ENCODE peak calls at places on chromosomes 16 and 17, in four cellular contexts. K, A, W and O are unnamed samples.

GRCh38 chr16:63614421-63614820 is 1507.4 kb downstream of the CDH11 start:
- DNase-seq in K (no peak), A (no peak), W (no peak), O (no peak)

GRCh38 chr17:60134396-60135159 is 15.2 kb upstream of the CA4 start:
- DNase-seq in K (no peak), A (peak), W (no peak), O (no peak)

GRCh38 chr16:23700509-23700908 is 12.5 kb downstream of the ERN2 start:
- DNase-seq in K (no peak), A (no peak), W (no peak), O (no peak)

GRCh38 chr17:44326867-44327444 is 2.3 kb upstream of the SLC25A39 start:
- DNase-seq in K (peak), A (peak), W (peak), O (peak)

GRCh38 chr17:7744416-7744815 is 26.9 kb downstream of the DNAH2 start:
- DNase-seq in K (no peak), A (peak), W (no peak), O (no peak)

GRCh38 chr17:77322534-77323412 is 182.0 kb downstream of the SEC14L1 start:
- DNase-seq in K (peak), A (peak), W (peak), O (peak)

GRCh38 chr16:9077001-9077809 is 14.2 kb upstream of the HAPSTR1 start:
- DNase-seq in K (no peak), A (peak), W (no peak), O (no peak)

GRCh38 chr17:31309525-31309924 is 4.3 kb downstream of the EVI2B start:
- DNase-seq in K (no peak), A (no peak), W (no peak), O (no peak)

GRCh38 chr17:14299261-14300093 is 1.4 kb upstream of the HS3ST3B1 start:
- DNase-seq in K (peak), A (peak), W (peak), O (no peak)

GRCh38 chr17:69637399-69638165 is 223.1 kb downstream of the MAP2K6 start:
- DNase-seq in K (no peak), A (no peak), W (no peak), O (no peak)

GRCh38 chr16:56388209-56388608 is 37.1 kb downstream of the AMFR start:
- DNase-seq in K (no peak), A (no peak), W (no peak), O (no peak)

GRCh38 chr16:80586476-80586875 is 45.7 kb downstream of the DYNLRB2 start:
- DNase-seq in K (no peak), A (no peak), W (no peak), O (no peak)

GRCh38 chr17:73566905-73567782 is 77.1 kb downstream of the SDK2 start:
- DNase-seq in K (no peak), A (no peak), W (no peak), O (no peak)

GRCh38 chr17:27573971-27574525 is 56.9 kb upstream of the LGALS9 start:
- DNase-seq in K (no peak), A (peak), W (no peak), O (no peak)

GRCh38 chr16:89808453-89808939 is 8.0 kb downstream of the FANCA start:
- DNase-seq in K (no peak), A (no peak), W (no peak), O (no peak)

GRCh38 chr16:73036074-73036826 is 11.7 kb downstream of the ZFHX3 start:
- DNase-seq in K (no peak), A (peak), W (no peak), O (no peak)

GRCh38 chr16:83652898-83653297 is 154.9 kb upstream of the HSBP1 start:
- DNase-seq in K (no peak), A (no peak), W (no peak), O (no peak)

GRCh38 chr17:38439436-38439835 is 11.2 kb downstream of the ARHGAP23 start:
- DNase-seq in K (no peak), A (no peak), W (no peak), O (no peak)

GRCh38 chr16:20875358-20875656 is 24.9 kb downstream of the DCUN1D3 start:
- DNase-seq in K (no peak), A (no peak), W (no peak), O (no peak)

GRCh38 chr17:49959183-49959935 is 9.6 kb upstream of the DLX4 start:
- DNase-seq in K (no peak), A (no peak), W (no peak), O (no peak)

GRCh38 chr17:62892069-62892675 is 73.9 kb upstream of the TANC2 start:
- DNase-seq in K (no peak), A (no peak), W (no peak), O (no peak)

GRCh38 chr16:15466886-15467781 is 32.7 kb downstream of the BMERB1 start:
- DNase-seq in K (no peak), A (no peak), W (no peak), O (no peak)

GRCh38 chr17:50935201-50936124 is 69.3 kb upstream of the TOB1 start:
- DNase-seq in K (peak), A (peak), W (peak), O (peak)

GRCh38 chr17:79842656-79843474 is 3.6 kb upstream of the CBX4 start:
- DNase-seq in K (no peak), A (no peak), W (no peak), O (no peak)

GRCh38 chr16:83532634-83533033 is 275.1 kb upstream of the HSBP1 start:
- DNase-seq in K (no peak), A (no peak), W (no peak), O (no peak)

GRCh38 chr17:31226373-31226772 is 70.7 kb downstream of the OMG start:
- DNase-seq in K (no peak), A (peak), W (no peak), O (no peak)

GRCh38 chr17:78892936-78893379 is 10.0 kb downstream of the CEP295NL start:
- DNase-seq in K (no peak), A (no peak), W (no peak), O (no peak)

GRCh38 chr17:66923881-66924280 is 40.6 kb upstream of the CACNG4 start:
- DNase-seq in K (no peak), A (no peak), W (no peak), O (no peak)

GRCh38 chr16:57795431-57795878 is 6.8 kb downstream of the KIFC3 start:
- DNase-seq in K (peak), A (peak), W (no peak), O (no peak)

GRCh38 chr17:17970699-17971430 is 1.3 kb downstream of the TOM1L2 start:
- DNase-seq in K (no peak), A (no peak), W (no peak), O (no peak)

GRCh38 chr17:7282752-7283321 is 1.3 kb downstream of the SLC2A4 start:
- DNase-seq in K (no peak), A (no peak), W (no peak), O (no peak)

GRCh38 chr16:11726008-11726407 is 16.6 kb downstream of the TXNDC11 start:
- DNase-seq in K (peak), A (no peak), W (no peak), O (no peak)

GRCh38 chr17:1936766-1937165 is 88.4 kb downstream of the RTN4RL1 start:
- DNase-seq in K (no peak), A (no peak), W (no peak), O (no peak)

GRCh38 chr17:57552114-57552601 is 192.9 kb downstream of the CCDC182 start:
- DNase-seq in K (no peak), A (no peak), W (no peak), O (peak)

GRCh38 chr17:57549468-57549867 is 195.6 kb downstream of the CCDC182 start:
- DNase-seq in K (no peak), A (no peak), W (no peak), O (no peak)

GRCh38 chr17:57551321-57552079 is 193.6 kb downstream of the CCDC182 start:
- DNase-seq in K (no peak), A (peak), W (no peak), O (no peak)

GRCh38 chr17:57549996-57550395 is 195.1 kb downstream of the CCDC182 start:
- DNase-seq in K (no peak), A (no peak), W (no peak), O (no peak)

GRCh38 chr17:57550671-57551315 is 194.3 kb downstream of the CCDC182 start:
- DNase-seq in K (no peak), A (no peak), W (no peak), O (no peak)
- H3K4me3 ChIP-seq in K (no peak), A (no peak), W (no peak), O (no peak)

DNA sequence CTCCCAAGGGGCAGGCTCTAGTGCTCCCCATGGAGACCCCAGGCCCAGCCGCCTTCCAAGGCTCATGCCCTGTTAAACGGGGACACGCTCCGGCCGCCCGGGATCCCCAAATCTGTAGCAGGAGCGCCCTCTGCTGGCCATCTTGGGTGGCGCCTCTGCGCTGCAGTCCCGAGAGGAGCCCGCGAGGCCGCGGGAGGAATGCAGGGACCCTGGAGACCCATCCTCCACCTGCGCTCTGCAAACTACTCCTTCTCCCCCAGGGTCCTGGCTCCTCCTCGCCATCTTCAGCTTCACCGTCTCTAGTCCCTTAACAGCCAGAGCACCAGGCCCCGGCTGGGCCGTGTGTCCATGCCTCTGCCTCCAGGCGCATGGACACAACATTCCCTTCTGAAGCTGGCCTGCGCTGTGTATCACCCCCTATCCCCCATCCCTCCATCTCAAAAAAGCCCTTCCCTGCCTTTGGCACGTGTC is 23.6 kb upstream of the KRT17 start:
- DNase-seq in K (peak), A (peak), W (peak), O (no peak)
- TF ChIP-seq CTCF in K (peak), A (peak), W (peak), O (peak)

GRCh38 chr17:61400058-61400785 is 579 bp downstream of the TBX2 start:
- DNase-seq in K (no peak), A (peak), W (peak), O (no peak)
- H3K4me3 ChIP-seq in K (peak), A (peak), W (peak), O (peak)

DNA sequence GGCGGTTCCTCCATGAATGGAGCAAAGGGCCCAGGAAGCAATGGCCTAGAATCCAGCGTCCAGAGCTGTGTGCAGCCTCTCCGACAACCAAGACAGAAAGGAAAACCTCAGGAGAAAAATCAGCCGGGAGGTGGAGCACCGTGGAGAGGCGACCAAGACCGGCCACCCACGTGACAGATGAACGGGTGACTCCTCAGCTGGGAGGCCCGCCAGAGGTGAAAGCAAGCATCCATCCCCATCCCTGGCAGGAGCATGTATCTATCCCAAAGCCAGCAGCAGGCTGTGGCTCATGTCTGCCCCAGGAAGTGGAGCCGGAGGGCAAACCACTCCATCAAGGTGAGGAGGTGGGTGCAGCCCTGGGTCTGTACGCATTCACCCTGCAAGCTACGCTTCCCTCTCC is 52.1 kb downstream of the FOXL1 start:
- DNase-seq in K (no peak), A (no peak), W (peak), O (no peak)
- TF ChIP-seq CTCF in K (no peak), A (no peak), W (no peak), O (no peak)

GRCh38 chr17:737561-738113 is 5.2 kb downstream of the TLCD3A start:
- DNase-seq in K (no peak), A (no peak), W (no peak), O (no peak)

GRCh38 chr17:742147-742793 is 9.8 kb downstream of the GEMIN4 start:
- DNase-seq in K (no peak), A (no peak), W (no peak), O (no peak)

GRCh38 chr17:744937-745336 is 7.1 kb downstream of the GEMIN4 start:
- DNase-seq in K (no peak), A (no peak), W (no peak), O (no peak)

GRCh38 chr17:743139-743538 is 8.9 kb downstream of the GEMIN4 start:
- DNase-seq in K (no peak), A (no peak), W (no peak), O (no peak)

DNA sequence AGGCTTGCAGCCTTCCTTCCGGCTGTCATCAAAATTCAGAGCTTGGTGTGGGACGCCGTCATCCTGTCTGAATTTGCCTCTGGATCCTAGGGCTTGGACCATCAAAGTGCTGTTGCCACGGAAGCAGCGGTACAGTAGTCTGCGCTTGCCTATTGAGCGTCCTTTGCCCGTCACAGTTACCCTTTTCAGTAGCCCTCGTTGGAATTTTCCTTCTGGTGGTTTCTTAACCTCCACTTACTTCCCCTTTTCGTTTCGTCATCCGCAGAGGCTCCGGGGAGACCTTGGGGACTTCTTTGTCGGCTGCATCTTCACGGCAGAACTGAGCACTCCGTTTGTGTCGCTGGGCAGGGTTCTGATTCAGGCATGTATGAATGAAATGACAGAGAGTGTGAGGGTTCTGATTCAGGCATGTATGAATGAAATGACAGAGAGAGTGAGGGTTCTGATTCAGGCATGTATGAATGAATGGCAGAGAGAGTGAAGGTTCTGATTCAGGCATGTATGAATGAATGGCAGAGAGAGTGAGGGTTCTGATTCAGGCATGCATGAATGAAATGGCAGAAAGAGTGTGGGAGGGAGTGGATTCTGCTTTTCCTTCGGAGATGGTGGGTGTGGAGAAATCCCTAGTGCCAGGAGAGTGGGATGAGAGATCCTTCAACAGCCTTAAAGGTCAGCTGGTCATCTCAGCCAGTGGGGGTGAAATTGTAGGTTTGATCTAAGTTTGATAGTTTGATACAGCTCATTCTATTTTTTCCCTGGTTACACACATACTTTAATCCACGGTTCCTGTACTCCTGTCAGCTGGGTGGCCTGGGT is 8.1 kb downstream of the TLCD3A start:
- DNase-seq in K (peak), A (peak), W (no peak), O (no peak)
- H3K4me3 ChIP-seq in K (no peak), A (no peak), W (no peak), O (no peak)

GRCh38 chr16:85878875-85879274 is 20.1 kb upstream of the IRF8 start:
- DNase-seq in K (no peak), A (no peak), W (peak), O (peak)
- TF ChIP-seq CTCF in K (no peak), A (no peak), W (no peak), O (no peak)

DNA sequence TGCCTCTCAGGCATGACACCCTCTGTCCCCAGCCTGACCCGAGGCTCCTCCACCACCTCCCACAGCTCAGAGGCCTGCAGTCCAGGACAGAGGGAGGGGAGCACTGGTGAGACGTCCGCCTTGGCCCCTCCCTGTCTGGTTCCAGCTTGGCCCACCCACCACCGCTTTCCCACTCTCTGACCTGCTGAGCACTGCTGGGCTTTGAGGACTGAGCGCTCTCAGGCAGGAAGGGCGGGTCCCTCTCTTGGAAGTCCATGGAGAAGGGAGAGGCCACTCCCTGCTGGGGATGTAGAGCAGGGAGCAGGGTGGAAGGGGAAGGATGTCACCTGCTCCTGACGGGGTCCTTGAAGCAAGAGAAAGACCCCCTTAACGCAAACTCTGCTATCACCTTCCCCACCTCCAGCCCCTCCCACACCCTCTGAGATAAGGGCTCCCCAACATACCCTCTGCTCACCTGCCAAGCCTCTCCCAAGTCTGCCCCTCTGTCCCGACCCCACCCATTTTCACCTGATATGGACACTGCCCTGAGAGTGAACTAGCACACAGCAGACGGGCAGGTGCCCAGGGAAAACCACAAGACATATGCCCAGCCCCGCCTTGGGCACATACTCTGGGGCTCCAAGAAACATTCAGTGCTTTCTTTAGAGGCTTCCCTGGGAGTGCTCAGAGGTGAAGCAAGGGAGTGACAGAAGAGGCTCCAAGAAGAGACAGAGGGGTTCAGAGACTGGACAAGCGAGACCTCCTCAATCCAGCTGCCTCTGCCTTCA is 1.4 kb downstream of the OSBPL7 start:
- DNase-seq in K (peak), A (peak), W (peak), O (no peak)
- H3K4me3 ChIP-seq in K (no peak), A (no peak), W (peak), O (peak)

GRCh38 chr16:67935402-67936123 is 1.1 kb downstream of the PSMB10 start:
- DNase-seq in K (peak), A (peak), W (peak), O (peak)
- TF ChIP-seq CTCF in K (no peak), A (no peak), W (no peak), O (no peak)

GRCh38 chr16:1290860-1291575 is 18.4 kb upstream of the UBE2I start:
- DNase-seq in K (no peak), A (no peak), W (no peak), O (no peak)

GRCh38 chr16:1287982-1288670 is 21.3 kb upstream of the UBE2I start:
- DNase-seq in K (no peak), A (peak), W (peak), O (no peak)

GRCh38 chr16:1288813-1289479 is 20.5 kb upstream of the UBE2I start:
- DNase-seq in K (no peak), A (no peak), W (no peak), O (no peak)

GRCh38 chr16:1290032-1290431 is 19.4 kb upstream of the UBE2I start:
- DNase-seq in K (no peak), A (peak), W (no peak), O (no peak)

GRCh38 chr16:1289480-1289872 is 20.0 kb upstream of the UBE2I start:
- DNase-seq in K (no peak), A (no peak), W (no peak), O (no peak)
- H3K4me3 ChIP-seq in K (no peak), A (no peak), W (no peak), O (no peak)

GRCh38 chr16:29862884-29863668 is at the start of gene CDIPT:
- DNase-seq in K (peak), A (peak), W (peak), O (peak)
- TF ChIP-seq CTCF in K (peak), A (peak), W (peak), O (peak)